ENCODE peak calls at places on chromosomes 16 and 17, in five cellular contexts. P is WTC11; T is activated CD4-positive, alpha-beta T cell treated with anti-CD3 and anti-CD28 coated beads, Interleukin-2, amount 50 U/mL, for 48 hours; Y is naive thymus-derived CD4-positive, alpha-beta T cell; Q is glomerular endothelial cell. R is an unnamed sample.

GRCh38 chr17:45248132-45248936 is 13.6 kb downstream of the SPATA32 start:
- DNase-seq in P (peak), T (peak), Y (peak), Q (no peak), R (peak)

GRCh38 chr16:19213885-19214284 is 45.8 kb downstream of the SYT17 start:
- DNase-seq in P (no peak), T (peak), Y (no peak), Q (no peak), R (no peak)

GRCh38 chr17:77254961-77255741 is 114.4 kb downstream of the SEC14L1 start:
- DNase-seq in P (no peak), T (no peak), Y (no peak), Q (no peak), R (peak)

GRCh38 chr17:77966476-77966875 is 8.0 kb downstream of the TNRC6C start:
- DNase-seq in P (no peak), T (no peak), Y (no peak), Q (no peak), R (no peak)

GRCh38 chr16:4706871-4707270 is 13.5 kb downstream of the NUDT16L1 start:
- DNase-seq in P (no peak), T (no peak), Y (no peak), Q (no peak), R (no peak)

GRCh38 chr17:63652106-63652505 is 29.9 kb downstream of the MAP3K3 start:
- DNase-seq in P (no peak), T (no peak), Y (no peak), Q (no peak), R (no peak)

GRCh38 chr17:31525801-31526549 is 134.5 kb downstream of the RAB11FIP4 start:
- DNase-seq in P (peak), T (no peak), Y (no peak), Q (no peak), R (peak)

GRCh38 chr16:11093578-11094074 is 149.3 kb downstream of the CLEC16A start:
- DNase-seq in P (no peak), T (no peak), Y (no peak), Q (no peak), R (no peak)

GRCh38 chr17:28427372-28427771 is 21.4 kb upstream of the SLC46A1 start:
- DNase-seq in P (no peak), T (no peak), Y (no peak), Q (no peak), R (no peak)

GRCh38 chr17:62064791-62065563 is at the start of gene MED13:
- DNase-seq in P (peak), T (peak), Y (peak), Q (no peak), R (peak)

GRCh38 chr16:17768257-17768656 is 297.5 kb upstream of the XYLT1 start:
- DNase-seq in P (no peak), T (no peak), Y (no peak), Q (no peak), R (no peak)

GRCh38 chr16:2159052-2159838 is 3.7 kb downstream of the TRAF7 start:
- DNase-seq in P (no peak), T (no peak), Y (no peak), Q (no peak), R (no peak)

GRCh38 chr17:73814070-73814469 is 169.8 kb upstream of the SDK2 start:
- DNase-seq in P (no peak), T (no peak), Y (no peak), Q (no peak), R (no peak)

GRCh38 chr17:55770220-55770870 is 19.5 kb downstream of the PCTP start:
- DNase-seq in P (no peak), T (no peak), Y (no peak), Q (peak), R (peak)

GRCh38 chr16:17437142-17437720 is 33.5 kb downstream of the XYLT1 start:
- DNase-seq in P (no peak), T (no peak), Y (no peak), Q (no peak), R (no peak)

GRCh38 chr17:73292031-73292531 is 19.7 kb downstream of the CDC42EP4 start:
- DNase-seq in P (no peak), T (no peak), Y (no peak), Q (no peak), R (no peak)

GRCh38 chr17:80878876-80879722 is 112.5 kb upstream of the CHMP6 start:
- DNase-seq in P (peak), T (no peak), Y (no peak), Q (no peak), R (no peak)

GRCh38 chr17:50109785-50110184 is 14.6 kb downstream of the PDK2 start:
- DNase-seq in P (no peak), T (no peak), Y (no peak), Q (no peak), R (no peak)

GRCh38 chr17:80151333-80151732 is 4.4 kb upstream of the EIF4A3 start:
- DNase-seq in P (no peak), T (no peak), Y (no peak), Q (no peak), R (no peak)

GRCh38 chr17:48162946-48163506 is 55.5 kb downstream of the SNX11 start:
- DNase-seq in P (no peak), T (no peak), Y (no peak), Q (no peak), R (no peak)

GRCh38 chr16:81937305-81938038 is 73.8 kb downstream of the SDR42E1 start:
- DNase-seq in P (no peak), T (no peak), Y (no peak), Q (no peak), R (no peak)